ENCODE peak calls at places on chromosomes 16 and 17, in eight cellular contexts. Q is left cardiac atrium; T is left lung; P is right lobe of liver; J is Panc1; M is activated naive CD4-positive, alpha-beta T cell treated with anti-CD3 and anti-CD28 coated beads, Interleukin-2, amount 50 U/mL, for 72 hours; A is CD4-positive, alpha-beta T cell; U is upper lobe of right lung. X is an unnamed sample.

GRCh38 chr17:31573047-31573446 is 181.6 kb downstream of the RAB11FIP4 start:
- ATAC-seq in Q (no peak), T (no peak), P (no peak), J (no peak), M (no peak), A (no peak), U (no peak), X (no peak)

GRCh38 chr17:32869345-32870026 is 7.4 kb downstream of the MYO1D start:
- ATAC-seq in Q (peak; percentile 82), T (peak; percentile 31), P (no peak), J (no peak), M (no peak), A (no peak), U (no peak), X (no peak)

GRCh38 chr17:77147357-77147801 is 6.6 kb downstream of the SEC14L1 start:
- ATAC-seq in Q (peak; percentile 52), T (peak; percentile 67), P (peak; percentile 58), J (no peak), M (peak; percentile 56), A (no peak), U (peak; percentile 53), X (no peak)

GRCh38 chr17:44987194-44987882 is 19.2 kb upstream of the C1QL1 start:
- ATAC-seq in Q (peak; percentile 23), T (no peak), P (no peak), J (peak; percentile 53), M (peak; percentile 34), A (peak; percentile 65), U (no peak), X (no peak)

GRCh38 chr16:83953796-83954576 is 946 bp downstream of the OSGIN1 start:
- ATAC-seq in Q (no peak), T (peak; percentile 51), P (peak; percentile 18), J (peak; percentile 70), M (peak; percentile 46), A (peak; percentile 66), U (peak; percentile 14), X (peak; percentile 54)

GRCh38 chr16:88331989-88332920 is 50.5 kb upstream of the ZNF469 start:
- ATAC-seq in Q (peak; percentile 67), T (peak; percentile 71), P (peak; percentile 48), J (peak; percentile 94), M (no peak), A (no peak), U (no peak), X (peak; percentile 97)

GRCh38 chr16:88977028-88977844 is at the start of gene CBFA2T3:
- ATAC-seq in Q (peak; percentile 87), T (peak; percentile 83), P (peak; percentile 71), J (no peak), M (no peak), A (no peak), U (peak; percentile 87), X (no peak)

GRCh38 chr16:85149776-85150175 is 37.5 kb upstream of the CIBAR2 start:
- ATAC-seq in Q (peak; percentile 7), T (no peak), P (peak; percentile 83), J (no peak), M (no peak), A (no peak), U (no peak), X (no peak)

GRCh38 chr16:4160663-4161436 is 44.6 kb upstream of the ADCY9 start:
- ATAC-seq in Q (no peak), T (no peak), P (no peak), J (no peak), M (peak; percentile 64), A (peak; percentile 70), U (no peak), X (no peak)

GRCh38 chr17:81391268-81391963 is 3.8 kb upstream of the BAHCC1 start:
- ATAC-seq in Q (no peak), T (no peak), P (no peak), J (no peak), M (no peak), A (no peak), U (no peak), X (no peak)

GRCh38 chr17:29007456-29008455 is 1.9 kb upstream of the SEZ6 start:
- ATAC-seq in Q (peak; percentile 56), T (no peak), P (no peak), J (no peak), M (no peak), A (no peak), U (no peak), X (peak; percentile 52)

GRCh38 chr16:85926370-85926769 is 27.4 kb downstream of the IRF8 start:
- ATAC-seq in Q (no peak), T (no peak), P (no peak), J (no peak), M (no peak), A (no peak), U (no peak), X (no peak)

GRCh38 chr17:60857521-60857920 is 179.9 kb downstream of the BCAS3 start:
- ATAC-seq in Q (no peak), T (no peak), P (no peak), J (no peak), M (no peak), A (no peak), U (no peak), X (no peak)

GRCh38 chr17:36933174-36934143 is 3.8 kb upstream of the LHX1 start:
- ATAC-seq in Q (no peak), T (no peak), P (no peak), J (no peak), M (peak; percentile 23), A (no peak), U (peak; percentile 6), X (no peak)

GRCh38 chr16:28532940-28533647 is 5.7 kb downstream of the NUPR1 start:
- ATAC-seq in Q (no peak), T (no peak), P (peak; percentile 55), J (peak; percentile 40), M (no peak), A (no peak), U (no peak), X (no peak)

GRCh38 chr16:68257251-68257905 is 6.9 kb upstream of the SLC7A6 start:
- ATAC-seq in Q (no peak), T (no peak), P (no peak), J (no peak), M (no peak), A (peak; percentile 83), U (peak; percentile 6), X (no peak)

GRCh38 chr17:56949595-56949994 is 11.3 kb downstream of the COIL start:
- ATAC-seq in Q (no peak), T (no peak), P (no peak), J (no peak), M (no peak), A (no peak), U (no peak), X (no peak)

GRCh38 chr17:78359936-78360370 is at the start of gene SOCS3:
- ATAC-seq in Q (peak; percentile 83), T (peak; percentile 73), P (peak; percentile 72), J (peak; percentile 79), M (peak; percentile 75), A (peak; percentile 66), U (peak; percentile 88), X (peak; percentile 54)

GRCh38 chr16:50653633-50654524 is 27.2 kb downstream of the SNX20 start:
- ATAC-seq in Q (no peak), T (no peak), P (no peak), J (no peak), M (no peak), A (no peak), U (no peak), X (no peak)

GRCh38 chr16:88886311-88886914 is 20.0 kb upstream of the PABPN1L start:
- ATAC-seq in Q (peak; percentile 1), T (peak; percentile 31), P (no peak), J (no peak), M (no peak), A (no peak), U (peak; percentile 12), X (no peak)

GRCh38 chr16:69917311-69917710 is 33.8 kb upstream of the CLEC18A start:
- ATAC-seq in Q (no peak), T (peak; percentile 13), P (no peak), J (no peak), M (no peak), A (no peak), U (no peak), X (peak; percentile 11)

X was measured in SK-N-SH treated with all-trans-retinoic acid at 6 μM for 48 hours.